ENCODE peak calls at places on chromosome 13, in eight cellular contexts. W, Y, K, B, U, Z, X and G are unnamed samples.

GRCh38 chr13:102012299-102013293 is 389.3 kb downstream of the FGF14 start:
- DNase-seq in Z (no peak), W (no peak), K (no peak), U (no peak), X (no peak), Y (no peak), B (peak; percentile 9), G (peak; percentile 59)

GRCh38 chr13:103238441-103238840 is 172.2 kb upstream of the SLC10A2 start:
- DNase-seq in K (peak; percentile 53), Z (no peak), X (no peak), U (no peak), B (peak; percentile 72), Y (no peak), W (no peak), G (no peak)

GRCh38 chr13:60134376-60134775 is 29.4 kb downstream of the DIAPH3 start:
- DNase-seq in K (no peak), Z (no peak), W (no peak), U (no peak), X (no peak), Y (no peak), B (no peak), G (no peak)

GRCh38 chr13:74443623-74444022 is 309.4 kb upstream of the KLF12 start:
- DNase-seq in B (no peak), Y (no peak), K (no peak), U (no peak), X (peak; percentile 89), W (no peak), Z (no peak), G (no peak)

GRCh38 chr13:22517544-22517943 is 663.2 kb upstream of the SGCG start:
- DNase-seq in Y (no peak), B (peak; percentile 77), X (no peak), W (no peak), K (no peak), Z (no peak), U (no peak), G (no peak)

GRCh38 chr13:102198418-102199322 is 203.2 kb downstream of the FGF14 start:
- DNase-seq in Y (no peak), X (no peak), Z (no peak), U (no peak), K (no peak), B (no peak), W (no peak), G (no peak)

GRCh38 chr13:99796175-99796819 is 175.3 kb downstream of the ZIC5 start:
- DNase-seq in K (no peak), Z (no peak), Y (peak; percentile 13), B (no peak), W (no peak), U (peak; percentile 25), X (peak; percentile 50), G (no peak)

GRCh38 chr13:86922936-86923335 is 748.2 kb upstream of the SLITRK5 start:
- DNase-seq in X (no peak), W (no peak), K (no peak), B (no peak), Z (no peak), Y (no peak), U (no peak), G (no peak)

GRCh38 chr13:23799945-23800344 is 89.3 kb downstream of the MIPEP start:
- DNase-seq in U (peak; percentile 31), X (no peak), K (no peak), B (no peak), W (no peak), Z (no peak), Y (no peak), G (no peak)

GRCh38 chr13:76991796-76992547 is at the start of gene CLN5:
- DNase-seq in Y (peak; percentile 95), X (peak; percentile 92), B (peak; percentile 92), U (peak; percentile 97), W (peak; percentile 77), K (peak; percentile 67), Z (peak; percentile 90), G (peak; percentile 95)

GRCh38 chr13:34391071-34391470 is 551.0 kb upstream of the NBEA start:
- DNase-seq in Y (no peak), Z (no peak), U (no peak), W (no peak), B (no peak), K (no peak), X (peak; percentile 76), G (no peak)

GRCh38 chr13:37491661-37492060 is 106.9 kb downstream of the POSTN start:
- DNase-seq in U (no peak), Y (no peak), B (no peak), Z (no peak), X (no peak), K (no peak), W (no peak), G (no peak)

GRCh38 chr13:22740264-22740663 is 440.5 kb upstream of the SGCG start:
- DNase-seq in W (no peak), X (no peak), K (no peak), B (peak; percentile 12), Z (no peak), Y (no peak), U (no peak), G (no peak)

GRCh38 chr13:36072536-36072935 is 58.6 kb downstream of the DCLK1 start:
- DNase-seq in Y (no peak), K (no peak), Z (no peak), U (no peak), W (no peak), X (no peak), B (no peak), G (no peak)

GRCh38 chr13:72808917-72809500 is 27.1 kb downstream of the PIBF1 start:
- DNase-seq in Z (no peak), U (peak; percentile 6), K (no peak), X (peak; percentile 25), Y (no peak), B (no peak), W (no peak), G (no peak)